ENCODE peak calls at places on chromosome 2, in seven cellular contexts. I is PC-3, K is H1, V is K562, R is HCT116, F is GM23248, P is mammary epithelial cell. H is an unnamed sample.

GRCh38 chr2:238138331-238139102 is at the start of gene KLHL30:
- DNase-seq in I (no peak), K (no peak), V (peak; percentile 50), R (no peak), F (no peak), P (no peak), H (no peak)

GRCh38 chr2:216302981-216303676 is 69.2 kb downstream of the MARCHF4 start:
- DNase-seq in I (no peak), K (no peak), V (no peak), R (no peak), F (peak; percentile 63), P (no peak), H (no peak)

GRCh38 chr2:217934321-217935131 is 68.3 kb downstream of the TNS1 start:
- DNase-seq in I (peak; percentile 22), K (no peak), V (no peak), R (no peak), F (peak; percentile 98), P (peak; percentile 68), H (peak; percentile 53)

GRCh38 chr2:69704446-69704845 is 37.5 kb upstream of the ANXA4 start:
- DNase-seq in I (no peak), K (no peak), V (no peak), R (no peak), F (no peak), P (peak; percentile 96), H (no peak)

GRCh38 chr2:49210191-49210590 is 55.9 kb upstream of the FSHR start:
- DNase-seq in I (no peak), K (peak; percentile 27), V (no peak), R (no peak), F (no peak), P (no peak), H (no peak)

GRCh38 chr2:72098935-72099334 is 48.7 kb downstream of the CYP26B1 start:
- DNase-seq in I (no peak), K (no peak), V (no peak), R (no peak), F (peak; percentile 16), P (no peak), H (no peak)

GRCh38 chr2:38635139-38635538 is 30.8 kb upstream of the GALM start:
- DNase-seq in I (no peak), K (no peak), V (no peak), R (no peak), F (no peak), P (no peak), H (no peak)

GRCh38 chr2:110993557-110994231 is 127.0 kb upstream of the BCL2L11 start:
- DNase-seq in I (peak; percentile 29), K (no peak), V (no peak), R (no peak), F (no peak), P (peak; percentile 25), H (peak; percentile 30)

GRCh38 chr2:99085400-99085799 is 56.1 kb upstream of the C2orf15 start:
- DNase-seq in I (peak; percentile 24), K (no peak), V (peak; percentile 33), R (no peak), F (peak; percentile 32), P (peak; percentile 5), H (no peak)

GRCh38 chr2:73823916-73824523 is 4.7 kb upstream of the STAMBP start:
- DNase-seq in I (peak; percentile 82), K (no peak), V (peak; percentile 81), R (peak; percentile 69), F (peak; percentile 79), P (peak; percentile 57), H (peak; percentile 81)

GRCh38 chr2:199659207-199659606 is 191.8 kb downstream of the FTCDNL1 start:
- DNase-seq in I (no peak), K (peak; percentile 38), V (peak; percentile 69), R (no peak), F (peak; percentile 62), P (no peak), H (peak; percentile 17)

GRCh38 chr2:216299588-216299987 is 72.7 kb downstream of the MARCHF4 start:
- DNase-seq in I (no peak), K (no peak), V (peak; percentile 6), R (no peak), F (peak; percentile 77), P (peak; percentile 40), H (no peak)

GRCh38 chr2:225797394-225797793 is 397.9 kb downstream of the NYAP2 start:
- DNase-seq in I (no peak), K (no peak), V (no peak), R (no peak), F (no peak), P (no peak), H (peak; percentile 7)

GRCh38 chr2:169080250-169081035 is 11.1 kb downstream of the DHRS9 start:
- DNase-seq in I (peak; percentile 46), K (no peak), V (no peak), R (no peak), F (no peak), P (peak; percentile 53), H (no peak)
- H3K4me2 ChIP-seq in I (no peak overlapping the region), K (no peak overlapping the region), V (no peak overlapping the region), R (no peak overlapping the region), F (no peak overlapping the region), P (no peak overlapping the region), H (no peak overlapping the region)

GRCh38 chr2:236402016-236402784 is 138.0 kb upstream of the ASB18 start:
- DNase-seq in I (no peak), K (no peak), V (no peak), R (no peak), F (no peak), P (no peak), H (no peak)

GRCh38 chr2:236404346-236404745 is 140.1 kb upstream of the ASB18 start:
- DNase-seq in I (no peak), K (no peak), V (no peak), R (no peak), F (no peak), P (no peak), H (no peak)

GRCh38 chr2:236403811-236404210 is 139.6 kb upstream of the ASB18 start:
- DNase-seq in I (no peak), K (no peak), V (no peak), R (no peak), F (no peak), P (no peak), H (no peak)

GRCh38 chr2:236405357-236405756 is 141.2 kb upstream of the ASB18 start:
- DNase-seq in I (no peak), K (no peak), V (no peak), R (no peak), F (no peak), P (no peak), H (no peak)

GRCh38 chr2:236403125-236403524 is 138.9 kb upstream of the ASB18 start:
- DNase-seq in I (no peak), K (no peak), V (no peak), R (no peak), F (no peak), P (no peak), H (no peak)
- H3K9ac ChIP-seq in I (no peak overlapping the region), K (no peak overlapping the region), V (no peak overlapping the region), R (no peak overlapping the region), F (no peak overlapping the region), P (no peak overlapping the region), H (no peak overlapping the region)

GRCh38 chr2:118847447-118848172 is at the start of gene EN1:
- DNase-seq in I (peak; percentile 79), K (no peak), V (peak; percentile 78), R (no peak), F (peak; percentile 98), P (no peak), H (no peak)
- TF ChIP-seq EZH2 in I (no peak), K (no peak), V (no peak), R (no peak), F (no peak), P (no peak), H (peak; percentile 86)

DNA sequence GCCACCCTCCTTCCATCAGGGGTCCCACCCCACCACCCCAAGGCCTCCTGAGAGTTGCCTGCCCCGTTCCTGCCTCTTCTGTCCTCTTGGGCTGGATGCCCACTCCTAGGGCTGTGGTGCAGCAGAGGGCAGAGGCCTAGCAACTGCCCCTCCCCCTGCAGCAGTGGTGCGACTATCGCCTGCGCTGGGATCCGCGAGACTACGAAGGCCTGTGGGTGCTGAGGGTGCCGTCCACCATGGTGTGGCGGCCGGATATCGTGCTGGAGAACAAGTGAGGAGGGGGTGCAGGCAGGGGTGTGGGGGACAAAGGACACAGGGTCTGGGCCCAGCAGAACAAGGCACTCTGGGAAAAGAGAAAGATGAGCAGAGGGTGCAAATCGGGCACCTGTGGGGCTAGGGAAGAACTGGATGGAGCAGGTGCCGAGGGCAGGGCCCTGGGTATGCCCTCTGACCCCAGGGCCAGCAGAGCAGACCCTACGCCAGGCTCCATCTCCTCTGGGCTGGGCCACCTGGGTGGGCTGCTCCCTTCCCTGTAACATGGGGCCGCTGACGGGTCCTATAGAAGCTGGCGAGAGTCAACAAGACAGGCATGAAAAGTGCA is 1.0 kb downstream of the CHRNG start:
- DNase-seq in I (no peak), K (no peak), V (no peak), R (no peak), F (no peak), P (no peak), H (no peak)
- H3K4me2 ChIP-seq in I (no peak overlapping the region), K (no peak overlapping the region), V (no peak overlapping the region), R (no peak overlapping the region), F (no peak overlapping the region), P (no peak overlapping the region), H (no peak overlapping the region)

GRCh38 chr2:200708951-200709350 is 102.8 kb upstream of the BZW1 start:
- DNase-seq in I (no peak), K (no peak), V (no peak), R (no peak), F (no peak), P (no peak), H (no peak)

GRCh38 chr2:200713003-200713703 is 98.6 kb upstream of the BZW1 start:
- DNase-seq in I (peak; percentile 98), K (peak; percentile 43), V (peak; percentile 91), R (peak; percentile 98), F (peak; percentile 97), P (peak; percentile 89), H (peak; percentile 92)

GRCh38 chr2:200713704-200714064 is 98.0 kb upstream of the BZW1 start:
- DNase-seq in I (no peak), K (no peak), V (peak; percentile 10), R (no peak), F (no peak), P (no peak), H (no peak)
- H3K9ac ChIP-seq in I (peak overlapping the region; percentile 72), K (no peak overlapping the region), V (peak overlapping the region; percentile 61), R (peak overlapping the region; percentile 54), F (peak overlapping the region; percentile 69), P (no peak overlapping the region), H (peak overlapping the region; percentile 30)

GRCh38 chr2:96320326-96321229 is 4.5 kb upstream of the ITPRIPL1 start:
- DNase-seq in I (peak; percentile 60), K (no peak), V (no peak), R (no peak), F (no peak), P (no peak), H (no peak)
- TF ChIP-seq EZH2 in I (no peak), K (no peak), V (no peak), R (no peak), F (no peak), P (no peak), H (no peak)

DNA sequence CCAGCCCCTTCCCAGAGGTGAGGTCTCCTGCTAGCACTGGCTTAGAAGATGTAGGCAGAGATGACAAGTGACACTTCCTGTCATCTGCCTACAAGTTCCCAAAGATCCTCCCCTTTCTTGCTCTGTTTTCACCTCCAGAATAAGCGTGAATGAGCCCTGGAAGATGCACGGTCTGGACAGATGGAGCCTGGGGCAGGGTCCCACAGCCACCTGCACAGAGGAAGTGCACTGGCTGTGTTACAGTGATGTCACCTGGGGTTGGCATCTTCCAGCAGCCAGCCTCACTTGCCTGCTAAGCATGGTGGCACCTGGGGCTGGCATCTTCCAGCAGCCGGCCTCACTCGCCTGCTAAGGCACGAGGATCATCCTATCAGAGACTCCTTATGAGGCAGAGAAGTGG is 32.3 kb downstream of the TMEM18 start:
- DNase-seq in I (no peak), K (no peak), V (no peak), R (no peak), F (no peak), P (no peak), H (no peak)
- H3K4me2 ChIP-seq in I (no peak overlapping the region), K (no peak overlapping the region), V (no peak overlapping the region), R (no peak overlapping the region), F (no peak overlapping the region), P (no peak overlapping the region), H (no peak overlapping the region)

H was measured in endothelial cell of umbilical vein.